ENCODE peak calls at places on chromosomes 5 and 9, in ten cellular contexts. One of them, this sample, is unnamed.

GRCh38 chr9:4620046-4620765 is 41.9 kb upstream of the PLPP6 start:
- DNase-seq in Right ventricle myocardium superior: no peak
- DNase-seq in HL-60: peak; percentile 28
- DNase-seq in B cell: no peak
- DNase-seq in iPS-NIHi11: no peak
- DNase-seq in stimulated activated CD8-positive, alpha-beta memory T cell treated with anti-CD3 and anti-CD28 coated beads, Interleukin-12 subunit alpha, Interleukin-12 subunit beta, amount 100 ng/mL, for 4 hours: no peak
- DNase-seq in psoas muscle: no peak
- DNase-seq in activated effector memory CD4-positive, alpha-beta T cell treated with anti-CD3 and anti-CD28 coated beads, Interleukin-2, amount 50 U/mL, for 16 hours: no peak
- DNase-seq in mesenteric fat pad: no peak
- DNase-seq in smooth muscle cell of the brain vasculature: no peak
- DNase-seq in this sample: no peak

GRCh38 chr9:130288926-130289705 is 23.6 kb downstream of the HMCN2 start:
- DNase-seq in Right ventricle myocardium superior: no peak
- DNase-seq in HL-60: no peak
- DNase-seq in B cell: no peak
- DNase-seq in iPS-NIHi11: no peak
- DNase-seq in stimulated activated CD8-positive, alpha-beta memory T cell treated with anti-CD3 and anti-CD28 coated beads, Interleukin-12 subunit alpha, Interleukin-12 subunit beta, amount 100 ng/mL, for 4 hours: no peak
- DNase-seq in psoas muscle: no peak
- DNase-seq in activated effector memory CD4-positive, alpha-beta T cell treated with anti-CD3 and anti-CD28 coated beads, Interleukin-2, amount 50 U/mL, for 16 hours: peak; percentile 52
- DNase-seq in mesenteric fat pad: no peak
- DNase-seq in smooth muscle cell of the brain vasculature: no peak
- DNase-seq in this sample: no peak

GRCh38 chr9:17003576-17004240 is 131.1 kb upstream of the CNTLN start:
- DNase-seq in Right ventricle myocardium superior: no peak
- DNase-seq in HL-60: no peak
- DNase-seq in B cell: no peak
- DNase-seq in iPS-NIHi11: no peak
- DNase-seq in stimulated activated CD8-positive, alpha-beta memory T cell treated with anti-CD3 and anti-CD28 coated beads, Interleukin-12 subunit alpha, Interleukin-12 subunit beta, amount 100 ng/mL, for 4 hours: no peak
- DNase-seq in psoas muscle: no peak
- DNase-seq in activated effector memory CD4-positive, alpha-beta T cell treated with anti-CD3 and anti-CD28 coated beads, Interleukin-2, amount 50 U/mL, for 16 hours: no peak
- DNase-seq in mesenteric fat pad: no peak
- DNase-seq in smooth muscle cell of the brain vasculature: no peak
- DNase-seq in this sample: no peak

GRCh38 chr5:76303917-76304316 is 99.2 kb upstream of the IQGAP2 start:
- DNase-seq in Right ventricle myocardium superior: no peak
- DNase-seq in HL-60: no peak
- DNase-seq in B cell: no peak
- DNase-seq in iPS-NIHi11: peak; percentile 28
- DNase-seq in stimulated activated CD8-positive, alpha-beta memory T cell treated with anti-CD3 and anti-CD28 coated beads, Interleukin-12 subunit alpha, Interleukin-12 subunit beta, amount 100 ng/mL, for 4 hours: peak; percentile 7
- DNase-seq in psoas muscle: no peak
- DNase-seq in activated effector memory CD4-positive, alpha-beta T cell treated with anti-CD3 and anti-CD28 coated beads, Interleukin-2, amount 50 U/mL, for 16 hours: peak; percentile 76
- DNase-seq in mesenteric fat pad: no peak
- DNase-seq in smooth muscle cell of the brain vasculature: no peak
- DNase-seq in this sample: no peak

GRCh38 chr5:173451031-173451430 is 122.8 kb upstream of the STC2 start:
- DNase-seq in Right ventricle myocardium superior: no peak
- DNase-seq in HL-60: no peak
- DNase-seq in B cell: no peak
- DNase-seq in iPS-NIHi11: peak; percentile 71
- DNase-seq in stimulated activated CD8-positive, alpha-beta memory T cell treated with anti-CD3 and anti-CD28 coated beads, Interleukin-12 subunit alpha, Interleukin-12 subunit beta, amount 100 ng/mL, for 4 hours: no peak
- DNase-seq in psoas muscle: no peak
- DNase-seq in activated effector memory CD4-positive, alpha-beta T cell treated with anti-CD3 and anti-CD28 coated beads, Interleukin-2, amount 50 U/mL, for 16 hours: no peak
- DNase-seq in mesenteric fat pad: no peak
- DNase-seq in smooth muscle cell of the brain vasculature: no peak
- DNase-seq in this sample: no peak

GRCh38 chr9:114271556-114272510 is 51.1 kb upstream of the ORM1 start:
- DNase-seq in Right ventricle myocardium superior: peak; percentile 57
- DNase-seq in HL-60: no peak
- DNase-seq in B cell: no peak
- DNase-seq in iPS-NIHi11: peak; percentile 80
- DNase-seq in stimulated activated CD8-positive, alpha-beta memory T cell treated with anti-CD3 and anti-CD28 coated beads, Interleukin-12 subunit alpha, Interleukin-12 subunit beta, amount 100 ng/mL, for 4 hours: no peak
- DNase-seq in psoas muscle: peak; percentile 82
- DNase-seq in activated effector memory CD4-positive, alpha-beta T cell treated with anti-CD3 and anti-CD28 coated beads, Interleukin-2, amount 50 U/mL, for 16 hours: no peak
- DNase-seq in mesenteric fat pad: no peak
- DNase-seq in smooth muscle cell of the brain vasculature: no peak
- DNase-seq in this sample: peak; percentile 75

GRCh38 chr9:111740739-111741138 is 54.0 kb downstream of the SHOC1 start:
- DNase-seq in Right ventricle myocardium superior: no peak
- DNase-seq in HL-60: no peak
- DNase-seq in B cell: no peak
- DNase-seq in iPS-NIHi11: no peak
- DNase-seq in stimulated activated CD8-positive, alpha-beta memory T cell treated with anti-CD3 and anti-CD28 coated beads, Interleukin-12 subunit alpha, Interleukin-12 subunit beta, amount 100 ng/mL, for 4 hours: no peak
- DNase-seq in psoas muscle: no peak
- DNase-seq in activated effector memory CD4-positive, alpha-beta T cell treated with anti-CD3 and anti-CD28 coated beads, Interleukin-2, amount 50 U/mL, for 16 hours: no peak
- DNase-seq in mesenteric fat pad: no peak
- DNase-seq in smooth muscle cell of the brain vasculature: no peak
- DNase-seq in this sample: no peak

GRCh38 chr5:148163345-148163744 is 5.0 kb upstream of the SPINK14 start:
- DNase-seq in Right ventricle myocardium superior: no peak
- DNase-seq in HL-60: no peak
- DNase-seq in B cell: no peak
- DNase-seq in iPS-NIHi11: no peak
- DNase-seq in stimulated activated CD8-positive, alpha-beta memory T cell treated with anti-CD3 and anti-CD28 coated beads, Interleukin-12 subunit alpha, Interleukin-12 subunit beta, amount 100 ng/mL, for 4 hours: no peak
- DNase-seq in psoas muscle: no peak
- DNase-seq in activated effector memory CD4-positive, alpha-beta T cell treated with anti-CD3 and anti-CD28 coated beads, Interleukin-2, amount 50 U/mL, for 16 hours: no peak
- DNase-seq in mesenteric fat pad: no peak
- DNase-seq in smooth muscle cell of the brain vasculature: no peak
- DNase-seq in this sample: no peak

GRCh38 chr5:73482383-73483193 is 15.7 kb upstream of the BTF3 start:
- DNase-seq in Right ventricle myocardium superior: no peak
- DNase-seq in HL-60: no peak
- DNase-seq in B cell: no peak
- DNase-seq in iPS-NIHi11: no peak
- DNase-seq in stimulated activated CD8-positive, alpha-beta memory T cell treated with anti-CD3 and anti-CD28 coated beads, Interleukin-12 subunit alpha, Interleukin-12 subunit beta, amount 100 ng/mL, for 4 hours: no peak
- DNase-seq in psoas muscle: no peak
- DNase-seq in activated effector memory CD4-positive, alpha-beta T cell treated with anti-CD3 and anti-CD28 coated beads, Interleukin-2, amount 50 U/mL, for 16 hours: no peak
- DNase-seq in mesenteric fat pad: no peak
- DNase-seq in smooth muscle cell of the brain vasculature: no peak
- DNase-seq in this sample: no peak

GRCh38 chr9:29945012-29945411 is 2371.7 kb upstream of the C9orf72 start:
- DNase-seq in Right ventricle myocardium superior: no peak
- DNase-seq in HL-60: no peak
- DNase-seq in B cell: no peak
- DNase-seq in iPS-NIHi11: no peak
- DNase-seq in stimulated activated CD8-positive, alpha-beta memory T cell treated with anti-CD3 and anti-CD28 coated beads, Interleukin-12 subunit alpha, Interleukin-12 subunit beta, amount 100 ng/mL, for 4 hours: no peak
- DNase-seq in psoas muscle: no peak
- DNase-seq in activated effector memory CD4-positive, alpha-beta T cell treated with anti-CD3 and anti-CD28 coated beads, Interleukin-2, amount 50 U/mL, for 16 hours: no peak
- DNase-seq in mesenteric fat pad: no peak
- DNase-seq in smooth muscle cell of the brain vasculature: no peak
- DNase-seq in this sample: no peak

GRCh38 chr5:58871648-58872242 is 288.9 kb downstream of the RAB3C start:
- DNase-seq in Right ventricle myocardium superior: no peak
- DNase-seq in HL-60: no peak
- DNase-seq in B cell: no peak
- DNase-seq in iPS-NIHi11: peak; percentile 39
- DNase-seq in stimulated activated CD8-positive, alpha-beta memory T cell treated with anti-CD3 and anti-CD28 coated beads, Interleukin-12 subunit alpha, Interleukin-12 subunit beta, amount 100 ng/mL, for 4 hours: no peak
- DNase-seq in psoas muscle: no peak
- DNase-seq in activated effector memory CD4-positive, alpha-beta T cell treated with anti-CD3 and anti-CD28 coated beads, Interleukin-2, amount 50 U/mL, for 16 hours: no peak
- DNase-seq in mesenteric fat pad: no peak
- DNase-seq in smooth muscle cell of the brain vasculature: no peak
- DNase-seq in this sample: no peak

GRCh38 chr5:5141625-5142527 is 1.7 kb downstream of the ADAMTS16 start:
- DNase-seq in Right ventricle myocardium superior: no peak
- DNase-seq in HL-60: peak; percentile 6
- DNase-seq in B cell: peak; percentile 51
- DNase-seq in iPS-NIHi11: peak; percentile 25
- DNase-seq in stimulated activated CD8-positive, alpha-beta memory T cell treated with anti-CD3 and anti-CD28 coated beads, Interleukin-12 subunit alpha, Interleukin-12 subunit beta, amount 100 ng/mL, for 4 hours: no peak
- DNase-seq in psoas muscle: no peak
- DNase-seq in activated effector memory CD4-positive, alpha-beta T cell treated with anti-CD3 and anti-CD28 coated beads, Interleukin-2, amount 50 U/mL, for 16 hours: peak; percentile 78
- DNase-seq in mesenteric fat pad: no peak
- DNase-seq in smooth muscle cell of the brain vasculature: peak; percentile 46
- DNase-seq in this sample: peak; percentile 65

GRCh38 chr9:89507626-89508025 is 9.7 kb upstream of the SEMA4D start:
- DNase-seq in Right ventricle myocardium superior: no peak
- DNase-seq in HL-60: no peak
- DNase-seq in B cell: no peak
- DNase-seq in iPS-NIHi11: no peak
- DNase-seq in stimulated activated CD8-positive, alpha-beta memory T cell treated with anti-CD3 and anti-CD28 coated beads, Interleukin-12 subunit alpha, Interleukin-12 subunit beta, amount 100 ng/mL, for 4 hours: no peak
- DNase-seq in psoas muscle: no peak
- DNase-seq in activated effector memory CD4-positive, alpha-beta T cell treated with anti-CD3 and anti-CD28 coated beads, Interleukin-2, amount 50 U/mL, for 16 hours: peak; percentile 56
- DNase-seq in mesenteric fat pad: no peak
- DNase-seq in smooth muscle cell of the brain vasculature: no peak
- DNase-seq in this sample: no peak

GRCh38 chr5:130135506-130135905 is 231.2 kb downstream of the CHSY3 start:
- DNase-seq in Right ventricle myocardium superior: no peak
- DNase-seq in HL-60: no peak
- DNase-seq in B cell: no peak
- DNase-seq in iPS-NIHi11: no peak
- DNase-seq in stimulated activated CD8-positive, alpha-beta memory T cell treated with anti-CD3 and anti-CD28 coated beads, Interleukin-12 subunit alpha, Interleukin-12 subunit beta, amount 100 ng/mL, for 4 hours: no peak
- DNase-seq in psoas muscle: no peak
- DNase-seq in activated effector memory CD4-positive, alpha-beta T cell treated with anti-CD3 and anti-CD28 coated beads, Interleukin-2, amount 50 U/mL, for 16 hours: no peak
- DNase-seq in mesenteric fat pad: no peak
- DNase-seq in smooth muscle cell of the brain vasculature: peak; percentile 24
- DNase-seq in this sample: no peak

GRCh38 chr5:40477856-40478546 is 201.7 kb upstream of the PTGER4 start:
- DNase-seq in Right ventricle myocardium superior: no peak
- DNase-seq in HL-60: no peak
- DNase-seq in B cell: no peak
- DNase-seq in iPS-NIHi11: no peak
- DNase-seq in stimulated activated CD8-positive, alpha-beta memory T cell treated with anti-CD3 and anti-CD28 coated beads, Interleukin-12 subunit alpha, Interleukin-12 subunit beta, amount 100 ng/mL, for 4 hours: no peak
- DNase-seq in psoas muscle: no peak
- DNase-seq in activated effector memory CD4-positive, alpha-beta T cell treated with anti-CD3 and anti-CD28 coated beads, Interleukin-2, amount 50 U/mL, for 16 hours: no peak
- DNase-seq in mesenteric fat pad: no peak
- DNase-seq in smooth muscle cell of the brain vasculature: no peak
- DNase-seq in this sample: peak; percentile 72

GRCh38 chr5:127290019-127290945 is at the start of gene MEGF10:
- DNase-seq in Right ventricle myocardium superior: peak; percentile 45
- DNase-seq in HL-60: no peak
- DNase-seq in B cell: peak; percentile 26
- DNase-seq in iPS-NIHi11: peak; percentile 81
- DNase-seq in stimulated activated CD8-positive, alpha-beta memory T cell treated with anti-CD3 and anti-CD28 coated beads, Interleukin-12 subunit alpha, Interleukin-12 subunit beta, amount 100 ng/mL, for 4 hours: no peak
- DNase-seq in psoas muscle: peak; percentile 72
- DNase-seq in activated effector memory CD4-positive, alpha-beta T cell treated with anti-CD3 and anti-CD28 coated beads, Interleukin-2, amount 50 U/mL, for 16 hours: no peak
- DNase-seq in mesenteric fat pad: no peak
- DNase-seq in smooth muscle cell of the brain vasculature: peak; percentile 54
- DNase-seq in this sample: no peak

GRCh38 chr9:86741311-86742215 is 205.7 kb downstream of the GAS1 start:
- DNase-seq in Right ventricle myocardium superior: no peak
- DNase-seq in HL-60: no peak
- DNase-seq in B cell: no peak
- DNase-seq in iPS-NIHi11: no peak
- DNase-seq in stimulated activated CD8-positive, alpha-beta memory T cell treated with anti-CD3 and anti-CD28 coated beads, Interleukin-12 subunit alpha, Interleukin-12 subunit beta, amount 100 ng/mL, for 4 hours: no peak
- DNase-seq in psoas muscle: no peak
- DNase-seq in activated effector memory CD4-positive, alpha-beta T cell treated with anti-CD3 and anti-CD28 coated beads, Interleukin-2, amount 50 U/mL, for 16 hours: no peak
- DNase-seq in mesenteric fat pad: no peak
- DNase-seq in smooth muscle cell of the brain vasculature: no peak
- DNase-seq in this sample: no peak

GRCh38 chr5:54673523-54674225 is 156.1 kb downstream of the SNX18 start:
- DNase-seq in Right ventricle myocardium superior: peak; percentile 73
- DNase-seq in HL-60: peak; percentile 68
- DNase-seq in B cell: peak; percentile 40
- DNase-seq in iPS-NIHi11: no peak
- DNase-seq in stimulated activated CD8-positive, alpha-beta memory T cell treated with anti-CD3 and anti-CD28 coated beads, Interleukin-12 subunit alpha, Interleukin-12 subunit beta, amount 100 ng/mL, for 4 hours: peak; percentile 6
- DNase-seq in psoas muscle: peak; percentile 64
- DNase-seq in activated effector memory CD4-positive, alpha-beta T cell treated with anti-CD3 and anti-CD28 coated beads, Interleukin-2, amount 50 U/mL, for 16 hours: peak; percentile 69
- DNase-seq in mesenteric fat pad: no peak
- DNase-seq in smooth muscle cell of the brain vasculature: no peak
- DNase-seq in this sample: peak; percentile 81

GRCh38 chr5:154288145-154288544 is 97.6 kb downstream of the GALNT10 start:
- DNase-seq in Right ventricle myocardium superior: no peak
- DNase-seq in HL-60: no peak
- DNase-seq in B cell: no peak
- DNase-seq in iPS-NIHi11: no peak
- DNase-seq in stimulated activated CD8-positive, alpha-beta memory T cell treated with anti-CD3 and anti-CD28 coated beads, Interleukin-12 subunit alpha, Interleukin-12 subunit beta, amount 100 ng/mL, for 4 hours: no peak
- DNase-seq in psoas muscle: no peak
- DNase-seq in activated effector memory CD4-positive, alpha-beta T cell treated with anti-CD3 and anti-CD28 coated beads, Interleukin-2, amount 50 U/mL, for 16 hours: no peak
- DNase-seq in mesenteric fat pad: no peak
- DNase-seq in smooth muscle cell of the brain vasculature: no peak
- DNase-seq in this sample: peak; percentile 85

GRCh38 chr5:136006767-136007251 is 22.0 kb upstream of the TGFBI start:
- DNase-seq in Right ventricle myocardium superior: no peak
- DNase-seq in HL-60: no peak
- DNase-seq in B cell: no peak
- DNase-seq in iPS-NIHi11: no peak
- DNase-seq in stimulated activated CD8-positive, alpha-beta memory T cell treated with anti-CD3 and anti-CD28 coated beads, Interleukin-12 subunit alpha, Interleukin-12 subunit beta, amount 100 ng/mL, for 4 hours: no peak
- DNase-seq in psoas muscle: peak; percentile 56
- DNase-seq in activated effector memory CD4-positive, alpha-beta T cell treated with anti-CD3 and anti-CD28 coated beads, Interleukin-2, amount 50 U/mL, for 16 hours: no peak
- DNase-seq in mesenteric fat pad: no peak
- DNase-seq in smooth muscle cell of the brain vasculature: no peak
- DNase-seq in this sample: no peak